ENCODE peak calls at places on chromosomes 7 and 10, in five cellular contexts. I is astrocyte of the cerebellum, H is cardiac fibroblast, F is BE2C, Z is kidney epithelial cell. M is an unnamed sample.

GRCh38 chr10:125148021-125148439 is 12.3 kb downstream of the CTBP2 start:
- DNase-seq in I (no peak), H (peak), F (peak), Z (no peak), M (no peak)

GRCh38 chr10:102418612-102419560 is at the start of gene PSD:
- DNase-seq in I (no peak), H (no peak), F (peak), Z (no peak), M (no peak)

GRCh38 chr7:134732739-134733138 is 46.7 kb upstream of the CALD1 start:
- DNase-seq in I (no peak), H (no peak), F (no peak), Z (no peak), M (no peak)

GRCh38 chr7:117781707-117782106 is 91.5 kb downstream of the CTTNBP2 start:
- DNase-seq in I (no peak), H (peak), F (no peak), Z (no peak), M (no peak)

GRCh38 chr10:24215193-24215592 is 6.3 kb downstream of the KIAA1217 start:
- DNase-seq in I (no peak), H (no peak), F (no peak), Z (no peak), M (no peak)

GRCh38 chr10:107915277-107915634 is 750.8 kb upstream of the SORCS1 start:
- DNase-seq in I (no peak), H (peak), F (no peak), Z (no peak), M (no peak)

GRCh38 chr10:8060010-8060703 is 5.7 kb downstream of the GATA3 start:
- DNase-seq in I (peak), H (no peak), F (peak), Z (no peak), M (peak)

GRCh38 chr7:117169907-117170306 is 153.0 kb downstream of the WNT2 start:
- DNase-seq in I (peak), H (peak), F (no peak), Z (peak), M (no peak)

GRCh38 chr10:59383436-59383835 is 21.1 kb upstream of the FAM13C start:
- DNase-seq in I (no peak), H (peak), F (no peak), Z (no peak), M (no peak)

GRCh38 chr10:96319754-96320514 is 15.7 kb downstream of the DNTT start:
- DNase-seq in I (no peak), H (no peak), F (no peak), Z (no peak), M (no peak)

GRCh38 chr7:108135446-108136190 is 5.5 kb upstream of the LAMB4 start:
- DNase-seq in I (no peak), H (no peak), F (no peak), Z (no peak), M (no peak)

GRCh38 chr10:132665946-132666732 is 119.8 kb downstream of the NKX6-2 start:
- DNase-seq in I (peak), H (peak), F (no peak), Z (peak), M (peak)

GRCh38 chr7:48098846-48099245 is 9.8 kb downstream of the UPP1 start:
- DNase-seq in I (no peak), H (no peak), F (no peak), Z (no peak), M (no peak)
- H3K4me3 ChIP-seq in I (no peak), H (no peak), F (no peak), Z (no peak), M (no peak)

DNA sequence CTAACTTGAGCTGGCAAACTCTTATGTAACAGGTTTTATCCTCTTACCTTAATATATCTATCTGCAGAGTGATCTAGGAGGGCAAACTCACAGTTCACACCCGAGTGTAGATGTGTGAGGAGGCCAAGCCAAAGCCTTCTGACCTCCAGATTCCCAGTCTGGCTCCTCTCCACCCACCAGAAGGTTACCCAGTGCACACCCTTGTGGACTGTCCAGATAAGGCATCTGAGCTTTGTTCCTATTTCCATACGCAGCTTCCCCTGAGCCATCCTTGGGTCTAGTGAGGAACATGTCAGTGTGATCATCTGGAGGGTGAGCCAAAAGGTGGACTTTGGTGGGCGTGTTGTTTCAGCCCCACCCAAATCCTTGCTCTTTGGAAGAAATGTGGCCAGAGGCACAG is 203.0 kb upstream of the MEOX2 start:
- DNase-seq in I (no peak), H (peak), F (peak), Z (no peak), M (peak)
- TF ChIP-seq CTCF in I (peak), H (peak), F (peak), Z (no peak), M (peak)

DNA sequence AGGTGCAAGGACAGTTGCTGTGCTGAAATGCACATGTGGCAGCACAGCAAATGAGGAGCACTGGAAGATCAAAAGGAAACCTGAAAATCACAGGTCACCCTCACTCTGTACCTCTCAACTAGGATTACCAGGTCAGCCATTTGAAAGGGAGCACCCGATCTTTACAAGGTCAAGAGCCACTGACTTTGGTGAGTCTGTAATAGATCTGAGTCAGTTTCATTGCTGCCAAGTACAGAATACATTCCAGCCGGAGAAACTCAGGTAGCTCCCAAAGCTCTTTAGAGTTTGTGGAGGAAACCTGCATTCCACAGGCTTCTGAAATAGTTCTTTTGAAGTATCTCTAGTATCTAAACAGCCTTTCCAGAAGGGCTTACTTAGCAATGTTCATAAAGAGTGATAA is 217.5 kb downstream of the SNX13 start:
- DNase-seq in I (no peak), H (no peak), F (no peak), Z (no peak), M (no peak)
- H3K4me3 ChIP-seq in I (no peak), H (no peak), F (no peak), Z (no peak), M (no peak)

GRCh38 chr10:62112963-62113362 is 155.7 kb downstream of the RTKN2 start:
- DNase-seq in I (no peak), H (no peak), F (no peak), Z (no peak), M (no peak)

GRCh38 chr10:62116896-62117295 is 151.7 kb downstream of the RTKN2 start:
- DNase-seq in I (no peak), H (no peak), F (no peak), Z (no peak), M (no peak)

GRCh38 chr10:62115842-62116241 is 152.8 kb downstream of the RTKN2 start:
- DNase-seq in I (no peak), H (no peak), F (no peak), Z (no peak), M (no peak)

GRCh38 chr10:62113680-62114079 is 155.0 kb downstream of the RTKN2 start:
- DNase-seq in I (no peak), H (no peak), F (no peak), Z (no peak), M (no peak)

DNA sequence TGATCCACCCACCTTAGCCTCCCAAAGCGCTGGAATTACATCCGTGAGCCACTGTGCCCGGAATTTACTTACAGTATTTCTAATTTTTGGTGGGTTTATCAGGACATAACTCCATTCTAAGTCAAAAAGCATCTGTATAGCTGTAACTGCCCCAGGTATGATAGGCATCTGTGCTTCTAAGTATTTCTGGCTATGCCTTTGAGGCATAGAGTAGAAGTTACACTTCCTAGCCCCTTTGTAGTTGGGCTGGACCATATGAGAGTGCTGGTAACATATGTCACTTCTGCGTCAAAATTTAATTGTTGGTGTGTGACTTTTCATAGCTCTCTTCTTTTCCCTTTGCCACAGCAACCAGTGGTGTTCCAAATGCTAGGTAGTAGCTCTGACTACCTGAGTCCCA is 153.3 kb downstream of the RTKN2 start:
- DNase-seq in I (no peak), H (no peak), F (no peak), Z (no peak), M (no peak)
- TF ChIP-seq CTCF in I (no peak), H (no peak), F (no peak), Z (no peak), M (no peak)

GRCh38 chr7:149741629-149742028 is 31.8 kb downstream of the ZNF467 start:
- DNase-seq in I (no peak), H (no peak), F (peak), Z (no peak), M (no peak)
- H3K4me3 ChIP-seq in I (peak), H (no peak), F (peak), Z (no peak), M (peak)

DNA sequence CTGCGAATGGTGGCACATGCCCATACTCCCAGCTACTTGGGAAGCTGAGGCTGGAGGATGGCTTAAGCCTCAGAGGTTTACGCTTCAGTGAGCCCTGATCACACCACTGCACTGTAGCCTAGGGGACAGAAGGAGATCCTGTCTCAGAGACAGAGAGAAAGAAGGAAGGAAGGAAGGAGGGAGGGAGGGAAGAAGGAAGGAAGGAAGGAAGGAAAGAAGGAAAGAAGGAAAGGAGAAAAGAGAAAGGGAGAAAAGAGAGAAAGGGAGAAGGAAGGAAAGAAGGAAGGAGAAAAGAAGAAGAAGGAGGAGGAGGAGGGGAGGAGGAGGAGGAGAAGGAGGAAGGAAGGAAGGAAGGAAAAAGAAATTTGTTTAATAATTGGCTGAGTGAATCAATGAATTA is 13.0 kb upstream of the SAR1A start:
- DNase-seq in I (no peak), H (no peak), F (no peak), Z (no peak), M (no peak)
- TF ChIP-seq CTCF in I (no peak), H (no peak), F (no peak), Z (no peak), M (no peak)

DNA sequence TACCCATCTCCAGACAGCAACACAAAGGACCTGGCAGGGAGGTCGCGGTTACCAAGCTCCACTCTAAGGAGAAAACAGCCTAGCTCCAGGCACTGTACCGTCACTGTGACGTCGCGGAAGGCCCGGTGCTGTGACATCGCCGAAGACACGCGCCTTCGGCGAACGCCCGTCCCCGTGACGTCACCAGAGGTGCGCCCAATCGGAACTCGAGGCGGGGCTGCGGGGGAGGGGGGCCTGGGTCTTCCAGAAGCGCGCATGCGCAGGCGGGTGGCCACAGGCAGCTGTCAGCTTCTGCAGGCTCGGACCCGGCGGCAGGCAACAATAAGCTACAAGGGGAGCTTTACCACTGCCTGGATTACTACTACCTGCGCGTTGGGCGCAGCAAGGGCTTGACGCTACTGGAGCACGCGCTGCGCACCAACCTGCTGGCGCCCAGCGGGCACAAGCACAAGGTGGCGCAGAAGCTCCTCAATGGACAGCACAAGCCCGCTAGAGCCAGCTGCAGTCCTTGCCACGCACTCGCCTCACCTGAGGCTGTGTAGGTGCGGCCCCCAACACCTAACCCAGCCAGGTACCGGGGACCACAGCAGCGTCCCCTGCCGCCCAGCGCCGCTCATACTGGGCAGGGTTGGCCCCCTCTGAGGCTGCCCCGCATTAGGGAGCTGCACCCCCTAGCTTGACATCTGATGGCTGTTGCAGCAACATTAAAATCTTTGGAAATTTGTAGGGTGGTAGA is 208.4 kb downstream of the TPST1 start:
- DNase-seq in I (peak), H (peak), F (peak), Z (peak), M (peak)
- H3K4me3 ChIP-seq in I (peak), H (peak), F (peak), Z (peak), M (peak)